ENCODE peak calls at places on chromosome 3, in seven cellular contexts. I, Y, G, P, L, S and B are unnamed samples.
A peak's percentile ranks its signal among the peaks of the same experiment; 100 is the strongest.

GRCh38 chr3:114706591-114707224 is 412.9 kb downstream of the TIGIT start:
- DNase-seq in P (no peak), S (peak; percentile 59), G (peak; percentile 63), L (no peak), I (no peak), Y (no peak), B (no peak)

GRCh38 chr3:45593708-45594601 is 596 bp upstream of the LIMD1 start:
- DNase-seq in G (peak; percentile 46), I (peak; percentile 41), S (peak; percentile 78), Y (peak; percentile 85), L (peak; percentile 75), P (peak; percentile 73), B (peak; percentile 63)

GRCh38 chr3:178048768-178049167 is 487.5 kb upstream of the KCNMB2 start:
- DNase-seq in S (no peak), I (no peak), Y (no peak), L (no peak), G (no peak), P (no peak), B (no peak)

GRCh38 chr3:7144696-7145308 is 283.9 kb downstream of the GRM7 start:
- DNase-seq in Y (peak; percentile 65), G (no peak), I (no peak), S (no peak), P (no peak), L (no peak), B (no peak)

GRCh38 chr3:175346573-175347356 is 487.6 kb downstream of the NAALADL2 start:
- DNase-seq in I (no peak), S (no peak), G (peak; percentile 82), L (no peak), Y (no peak), P (no peak), B (no peak)

GRCh38 chr3:24829011-24829581 is 334.4 kb upstream of the THRB start:
- DNase-seq in S (no peak), I (no peak), G (no peak), P (no peak), L (peak; percentile 2), Y (peak; percentile 72), B (no peak)

GRCh38 chr3:14122301-14122700 is 2.4 kb downstream of the CHCHD4 start:
- DNase-seq in Y (no peak), L (no peak), P (no peak), I (no peak), G (peak; percentile 42), S (no peak), B (no peak)

GRCh38 chr3:177498037-177498857 is 301.0 kb upstream of the TBL1XR1 start:
- DNase-seq in Y (no peak), L (no peak), G (no peak), I (no peak), S (no peak), P (no peak), B (no peak)

GRCh38 chr3:184275961-184276910 is at the start of gene ECE2:
- DNase-seq in G (no peak), Y (no peak), S (no peak), L (no peak), I (no peak), P (no peak), B (no peak)

GRCh38 chr3:55476515-55476914 is 10.6 kb downstream of the WNT5A start:
- DNase-seq in I (no peak), L (no peak), G (no peak), P (no peak), S (no peak), Y (no peak), B (no peak)

GRCh38 chr3:153667341-153667740 is 453.8 kb upstream of the ARHGEF26 start:
- DNase-seq in P (no peak), I (no peak), Y (peak; percentile 5), L (no peak), S (no peak), G (no peak), B (no peak)

GRCh38 chr3:59759298-59760169 is 709.7 kb upstream of the CFAP20DC start:
- DNase-seq in Y (no peak), P (peak; percentile 10), L (no peak), S (peak; percentile 74), I (no peak), G (no peak), B (no peak)

GRCh38 chr3:30643763-30644462 is 37.5 kb downstream of the TGFBR2 start:
- DNase-seq in Y (no peak), P (no peak), G (no peak), I (peak; percentile 11), S (peak; percentile 82), L (peak; percentile 35), B (peak; percentile 69)

GRCh38 chr3:78798266-78798832 is 969.4 kb downstream of the ROBO1 start:
- DNase-seq in L (no peak), I (no peak), G (no peak), Y (no peak), S (no peak), P (no peak), B (no peak)

GRCh38 chr3:133138017-133138416 is 99.8 kb downstream of the TMEM108 start:
- DNase-seq in I (no peak), S (no peak), L (no peak), Y (no peak), P (no peak), G (no peak), B (no peak)

GRCh38 chr3:339346-339745 is 142.8 kb downstream of the CHL1 start:
- DNase-seq in S (no peak), L (no peak), P (no peak), Y (peak; percentile 49), I (no peak), G (no peak), B (no peak)

GRCh38 chr3:52237006-52237658 is 1.8 kb downstream of the TWF2 start:
- DNase-seq in L (no peak), Y (no peak), P (no peak), I (no peak), G (no peak), S (no peak), B (no peak)

GRCh38 chr3:36494461-36495109 is 114.3 kb downstream of the STAC start:
- DNase-seq in I (no peak), Y (no peak), G (no peak), S (no peak), L (no peak), P (no peak), B (no peak)

GRCh38 chr3:14839236-14839635 is 20.5 kb downstream of the FGD5 start:
- DNase-seq in I (no peak), Y (peak; percentile 55), P (no peak), G (no peak), L (no peak), S (no peak), B (no peak)

GRCh38 chr3:11244131-11244677 is 28.0 kb upstream of the ATG7 start:
- DNase-seq in L (no peak), Y (peak; percentile 44), G (no peak), I (no peak), P (no peak), S (no peak), B (no peak)

GRCh38 chr3:12440927-12441326 is 43.4 kb upstream of the TSEN2 start:
- DNase-seq in P (no peak), L (no peak), G (no peak), I (no peak), S (no peak), Y (no peak), B (no peak)

GRCh38 chr3:195697582-195698324 is 23.0 kb upstream of the MUC20 start:
- DNase-seq in I (no peak), G (no peak), L (no peak), P (no peak), Y (peak; percentile 68), S (no peak), B (no peak)

GRCh38 chr3:157475921-157476395 is 27.3 kb downstream of the VEPH1 start:
- DNase-seq in S (no peak), I (no peak), P (no peak), G (no peak), Y (no peak), L (no peak), B (no peak)

GRCh38 chr3:108564564-108564963 is 24.7 kb downstream of the CIP2A start:
- DNase-seq in P (no peak), G (no peak), L (no peak), I (no peak), Y (no peak), S (no peak), B (no peak)

GRCh38 chr3:47225310-47225906 is 57.2 kb downstream of the KIF9 start:
- DNase-seq in L (peak; percentile 10), P (no peak), I (no peak), G (no peak), Y (no peak), S (no peak), B (no peak)

GRCh38 chr3:39146083-39146501 is 7.3 kb downstream of the CSRNP1 start:
- DNase-seq in Y (no peak), L (no peak), I (no peak), S (no peak), G (no peak), P (no peak), B (no peak)

GRCh38 chr3:61954097-61954528 is 392.7 kb downstream of the PTPRG start:
- DNase-seq in G (no peak), Y (peak; percentile 40), I (no peak), P (no peak), L (no peak), S (no peak), B (no peak)

GRCh38 chr3:141782386-141782932 is 19.3 kb downstream of the GRK7 start:
- DNase-seq in I (no peak), S (no peak), Y (peak; percentile 40), G (no peak), L (no peak), P (no peak), B (no peak)

GRCh38 chr3:146772211-146772743 is 167.1 kb upstream of the PLSCR5 start:
- DNase-seq in I (peak; percentile 6), Y (no peak), S (no peak), G (no peak), L (no peak), P (no peak), B (no peak)

GRCh38 chr3:52244061-52244628 is 1.4 kb upstream of the PPM1M start:
- DNase-seq in L (peak; percentile 93), I (no peak), P (peak; percentile 47), G (no peak), S (peak; percentile 80), Y (no peak), B (no peak)

GRCh38 chr3:61172684-61173083 is 78.6 kb downstream of the FHIT start:
- DNase-seq in Y (peak; percentile 79), L (no peak), S (no peak), G (no peak), I (no peak), P (no peak), B (no peak)

GRCh38 chr3:104835376-104835775 is 531.3 kb upstream of the ALCAM start:
- DNase-seq in S (no peak), P (no peak), I (no peak), L (no peak), G (no peak), Y (peak; percentile 7), B (no peak)

GRCh38 chr3:107285197-107285596 is 92.0 kb upstream of the CCDC54 start:
- DNase-seq in P (no peak), I (no peak), S (no peak), G (no peak), Y (peak; percentile 86), L (no peak), B (no peak)

GRCh38 chr3:43773273-43774104 is 82.8 kb downstream of the ABHD5 start:
- DNase-seq in I (no peak), L (no peak), Y (peak; percentile 27), G (no peak), P (no peak), S (no peak), B (no peak)

GRCh38 chr3:133459400-133459799 is 59.5 kb downstream of the BFSP2 start:
- DNase-seq in Y (no peak), P (no peak), G (peak; percentile 47), L (no peak), I (no peak), S (no peak), B (no peak)

GRCh38 chr3:165211749-165212148 is 15.6 kb upstream of the SLITRK3 start:
- DNase-seq in S (no peak), I (no peak), Y (no peak), L (no peak), P (no peak), G (no peak), B (no peak)

GRCh38 chr3:50321146-50321843 is 1.2 kb downstream of the HYAL2 start:
- DNase-seq in P (peak; percentile 77), S (peak; percentile 86), L (peak; percentile 82), I (peak; percentile 59), Y (peak; percentile 96), G (peak; percentile 53), B (peak; percentile 72)

GRCh38 chr3:116444819-116445290 is 432 bp downstream of the LSAMP start:
- DNase-seq in Y (peak; percentile 52), I (no peak), P (no peak), S (no peak), G (no peak), L (no peak), B (no peak)